ENCODE peak calls at places on chromosomes 12 and 14, in ten cellular contexts. H is OCI-LY7; O is aorta; I is neural progenitor cell; C is prostate gland; M is CD8-positive, alpha-beta memory T cell; S is fibroblast of lung; D is left ventricle myocardium inferior; A is mesenchymal stem cell; B is breast epithelium. Y is an unnamed sample.

GRCh38 chr14:68784995-68785816 is 7.7 kb downstream of the ZFP36L1 start:
- DNase-seq in A (peak; percentile 79), B (peak; percentile 23), I (no peak), D (no peak), O (no peak), H (no peak), M (no peak), S (peak; percentile 93), C (no peak), Y (no peak)

GRCh38 chr12:5784626-5785130 is 160.4 kb downstream of the ANO2 start:
- DNase-seq in O (no peak), C (no peak), D (no peak), S (no peak), H (no peak), M (no peak), I (no peak), B (no peak), A (peak; percentile 33), Y (no peak)

GRCh38 chr12:67540920-67541624 is 107.5 kb upstream of the DYRK2 start:
- DNase-seq in B (no peak), A (no peak), O (no peak), S (peak; percentile 59), I (no peak), H (no peak), M (no peak), D (no peak), C (no peak), Y (no peak)

GRCh38 chr12:100666588-100666987 is 93.1 kb downstream of the GAS2L3 start:
- DNase-seq in C (no peak), H (no peak), M (no peak), B (no peak), S (no peak), D (no peak), A (no peak), I (peak; percentile 31), O (no peak), Y (no peak)

GRCh38 chr14:26282578-26282977 is 315.3 kb downstream of the NOVA1 start:
- DNase-seq in B (peak; percentile 43), C (peak; percentile 26), M (no peak), D (no peak), A (no peak), H (no peak), O (no peak), I (no peak), S (peak; percentile 11), Y (no peak)

GRCh38 chr14:73461478-73462077 is 3.2 kb upstream of the NUMB start:
- DNase-seq in O (no peak), C (no peak), H (no peak), D (no peak), A (peak; percentile 24), S (no peak), I (no peak), M (no peak), B (no peak), Y (no peak)

GRCh38 chr12:113473942-113474341 is 2.3 kb upstream of the LHX5 start:
- DNase-seq in C (no peak), O (no peak), A (no peak), B (no peak), H (no peak), M (no peak), D (no peak), S (no peak), I (peak; percentile 72), Y (no peak)

GRCh38 chr12:57385586-57385985 is 45.3 kb downstream of the R3HDM2 start:
- DNase-seq in O (no peak), C (no peak), M (no peak), H (no peak), S (no peak), B (no peak), D (no peak), A (no peak), I (no peak), Y (no peak)

GRCh38 chr14:54614296-54614695 is 47.4 kb downstream of the SAMD4A start:
- DNase-seq in D (no peak), S (no peak), H (no peak), O (no peak), I (no peak), C (no peak), A (no peak), B (no peak), M (no peak), Y (no peak)

GRCh38 chr12:27576667-27577347 is 52.8 kb downstream of the PPFIBP1 start:
- DNase-seq in H (no peak), C (no peak), O (no peak), S (peak; percentile 22), M (no peak), I (no peak), D (no peak), A (no peak), B (no peak), Y (no peak)

GRCh38 chr14:51581017-51581881 is 70.5 kb upstream of the FRMD6 start:
- DNase-seq in H (no peak), O (no peak), I (no peak), S (peak; percentile 97), M (no peak), D (no peak), B (no peak), C (no peak), A (peak; percentile 88), Y (no peak)

GRCh38 chr14:46574236-46574970 is 77.2 kb downstream of the RPL10L start:
- DNase-seq in D (no peak), B (no peak), C (no peak), S (peak; percentile 78), I (no peak), M (no peak), O (no peak), H (no peak), A (peak; percentile 74), Y (no peak)

GRCh38 chr14:47040490-47040889 is 388.9 kb upstream of the RPL10L start:
- DNase-seq in H (no peak), B (no peak), S (peak; percentile 14), D (no peak), C (no peak), O (no peak), M (no peak), I (peak; percentile 50), A (peak; percentile 78), Y (no peak)

GRCh38 chr12:21637985-21638891 is 19.4 kb downstream of the LDHB start:
- DNase-seq in M (no peak), H (no peak), D (no peak), I (no peak), B (no peak), O (no peak), C (no peak), S (peak; percentile 29), A (no peak), Y (no peak)

GRCh38 chr12:122024132-122024785 is 2.6 kb downstream of the BCL7A start:
- DNase-seq in S (peak; percentile 25), H (peak; percentile 84), B (no peak), I (no peak), C (no peak), O (no peak), M (no peak), D (no peak), A (peak; percentile 25), Y (no peak)

GRCh38 chr14:92529895-92530294 is 16.3 kb downstream of the RIN3 start:
- DNase-seq in D (no peak), S (no peak), B (no peak), M (no peak), H (no peak), O (no peak), A (no peak), C (no peak), I (no peak), Y (no peak)

GRCh38 chr14:92524603-92525185 is 11.1 kb downstream of the RIN3 start:
- DNase-seq in M (no peak), C (no peak), S (no peak), D (no peak), I (no peak), B (no peak), H (no peak), A (no peak), O (no peak), Y (no peak)

GRCh38 chr14:92525318-92526095 is 11.9 kb downstream of the RIN3 start:
- DNase-seq in A (no peak), H (no peak), S (no peak), O (no peak), I (no peak), C (no peak), D (no peak), M (no peak), B (no peak), Y (no peak)

GRCh38 chr14:92528486-92529100 is 15.0 kb downstream of the RIN3 start:
- DNase-seq in S (no peak), H (no peak), I (no peak), O (no peak), M (no peak), C (no peak), D (no peak), B (no peak), A (no peak), Y (no peak)

GRCh38 chr14:92527724-92528123 is 14.1 kb downstream of the RIN3 start:
- DNase-seq in M (no peak), B (no peak), C (no peak), H (no peak), O (no peak), I (no peak), A (peak; percentile 36), D (no peak), S (peak; percentile 60), Y (no peak)
- H3K27ac ChIP-seq in M (no peak overlapping the region), B (no peak overlapping the region), C (no peak overlapping the region), H (no peak overlapping the region), O (no peak overlapping the region), I (no peak overlapping the region), A (no peak overlapping the region), D (no peak overlapping the region), S (peak overlapping the region; percentile 16), Y (no peak overlapping the region)

GRCh38 chr12:9114946-9115345 is 773 bp downstream of the A2M start:
- DNase-seq in M (no peak), S (no peak), A (no peak), C (no peak), I (no peak), O (no peak), D (no peak), H (no peak), B (no peak), Y (no peak)
- H3K4me3 ChIP-seq in M (no peak overlapping the region), S (peak overlapping the region; percentile 6), A (peak overlapping the region; percentile 56), C (peak overlapping the region; percentile 15), I (no peak overlapping the region), O (peak overlapping the region; percentile 97), D (peak overlapping the region; percentile 70), H (no peak overlapping the region), B (peak overlapping the region; percentile 39), Y (peak overlapping the region; percentile 36)

DNA sequence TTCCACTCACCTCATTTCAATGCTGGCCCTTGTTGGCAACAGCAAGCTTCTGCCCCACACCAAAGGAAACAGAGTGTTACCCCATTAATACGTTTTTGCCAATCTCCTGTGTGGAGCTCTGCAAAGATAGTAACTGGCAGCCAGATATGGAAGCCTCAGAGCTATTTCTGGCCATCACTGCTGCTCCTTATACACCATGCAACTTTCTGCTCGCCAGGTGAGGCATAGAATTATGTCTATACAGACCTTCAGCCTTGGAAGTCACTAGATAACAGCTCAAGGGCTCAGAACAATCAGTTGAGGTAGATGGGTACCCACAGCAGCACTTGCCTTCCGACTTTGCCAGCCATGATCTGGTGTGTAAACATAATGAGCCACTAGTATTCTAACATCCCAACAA is 214.8 kb upstream of the ALG10B start:
- DNase-seq in C (no peak), S (no peak), D (no peak), O (no peak), B (no peak), M (no peak), I (no peak), H (no peak), A (no peak), Y (no peak)
- H3K9me3 ChIP-seq in C (no peaks in the 10 kb centered on the region), S (no peaks in the 10 kb centered on the region), D (peaks cover 29% of the 10 kb centered on the region), O (no peaks in the 10 kb centered on the region), B (peaks cover 10% of the 10 kb centered on the region), M (no peaks in the 10 kb centered on the region), I (peaks cover 6% of the 10 kb centered on the region), H (no peaks in the 10 kb centered on the region), A (peaks cover 9% of the 10 kb centered on the region), Y (no peaks in the 10 kb centered on the region)

GRCh38 chr12:11727133-11727664 is 77.7 kb downstream of the ETV6 start:
- DNase-seq in O (no peak), M (no peak), H (peak; percentile 84), A (no peak), C (no peak), S (no peak), I (no peak), D (no peak), B (no peak), Y (no peak)
- H3K27ac ChIP-seq in O (no peak overlapping the region), M (no peak overlapping the region), H (peak overlapping the region; percentile 91), A (no peak overlapping the region), C (no peak overlapping the region), S (no peak overlapping the region), I (no peak overlapping the region), D (no peak overlapping the region), B (peak overlapping the region; percentile 88), Y (no peak overlapping the region)

Y was measured in left lung.